ENCODE peak calls at places on chromosome 18, in four cellular contexts. R is NCI-H1092; Q is progenitor cell of endocrine pancreas; K is central memory CD8-positive, alpha-beta T cell. F is an unnamed sample.

GRCh38 chr18:32899819-32900218 is 127.0 kb upstream of the KLHL14 start:
- DNase-seq in R (no peak), Q (no peak), K (no peak), F (no peak)

GRCh38 chr18:23229472-23229871 is 94.2 kb downstream of the CABLES1 start:
- DNase-seq in R (no peak), Q (no peak), K (no peak), F (no peak)

GRCh38 chr18:22552899-22553460 is 135.3 kb upstream of the CTAGE1 start:
- DNase-seq in R (no peak), Q (no peak), K (no peak), F (no peak)

GRCh38 chr18:63342206-63342605 is 22.6 kb upstream of the BCL2 start:
- DNase-seq in R (no peak), Q (peak; percentile 13), K (no peak), F (no peak)

GRCh38 chr18:12304351-12305210 is 3.5 kb upstream of the TUBB6 start:
- DNase-seq in R (peak; percentile 35), Q (no peak), K (no peak), F (no peak)

GRCh38 chr18:76416935-76417334 is 78.1 kb downstream of the ZNF516 start:
- DNase-seq in R (no peak), Q (no peak), K (no peak), F (no peak)

GRCh38 chr18:63309422-63309821 is 10.1 kb downstream of the BCL2 start:
- DNase-seq in R (no peak), Q (no peak), K (no peak), F (no peak)

GRCh38 chr18:3525870-3526420 is 76.0 kb downstream of the TGIF1 start:
- DNase-seq in R (no peak), Q (no peak), K (no peak), F (no peak)

GRCh38 chr18:77032121-77032758 is 100.3 kb downstream of the MBP start:
- DNase-seq in R (no peak), Q (no peak), K (no peak), F (no peak)

GRCh38 chr18:21383031-21383430 is 141.0 kb downstream of the GREB1L start:
- DNase-seq in R (no peak), Q (no peak), K (no peak), F (no peak)

GRCh38 chr18:53385889-53386288 is 838.6 kb downstream of the MBD2 start:
- DNase-seq in R (no peak), Q (no peak), K (no peak), F (no peak)

GRCh38 chr18:80086281-80086680 is 22.8 kb upstream of the ADNP2 start:
- DNase-seq in R (no peak), Q (no peak), K (no peak), F (no peak)

GRCh38 chr18:74370163-74370562 is 54.5 kb downstream of the C18orf63 start:
- DNase-seq in R (no peak), Q (no peak), K (no peak), F (no peak)

GRCh38 chr18:9474103-9474982 is 970 bp upstream of the RALBP1 start:
- DNase-seq in R (no peak), Q (no peak), K (no peak), F (no peak)

GRCh38 chr18:79698668-79699335 is 19.2 kb downstream of the CTDP1 start:
- DNase-seq in R (no peak), Q (no peak), K (no peak), F (no peak)

GRCh38 chr18:8081872-8082553 is 514.9 kb downstream of the PTPRM start:
- DNase-seq in R (no peak), Q (no peak), K (no peak), F (peak; percentile 74)

GRCh38 chr18:40868110-40868858 is 1086.8 kb upstream of the PIK3C3 start:
- DNase-seq in R (no peak), Q (no peak), K (no peak), F (no peak)

GRCh38 chr18:46660955-46661749 is 4.1 kb upstream of the LOXHD1 start:
- DNase-seq in R (no peak), Q (no peak), K (no peak), F (no peak)

GRCh38 chr18:50286391-50287027 is 983 bp downstream of the CXXC1 start:
- DNase-seq in R (no peak), Q (no peak), K (no peak), F (no peak)

GRCh38 chr18:62781893-62782292 is 66.6 kb downstream of the PHLPP1 start:
- DNase-seq in R (peak; percentile 10), Q (no peak), K (no peak), F (no peak)

GRCh38 chr18:58882681-58883080 is 18.0 kb downstream of the ZNF532 start:
- DNase-seq in R (no peak), Q (no peak), K (no peak), F (no peak)

GRCh38 chr18:79798346-79798998 is 734 bp downstream of the KCNG2 start:
- DNase-seq in R (no peak), Q (no peak), K (no peak), F (no peak)

GRCh38 chr18:6811816-6812215 is 82.3 kb downstream of the ARHGAP28 start:
- DNase-seq in R (no peak), Q (no peak), K (no peak), F (no peak)

GRCh38 chr18:3514312-3515216 is 64.6 kb downstream of the TGIF1 start:
- DNase-seq in R (no peak), Q (no peak), K (no peak), F (no peak)

GRCh38 chr18:63774511-63774910 is 707 bp upstream of the SERPINB7 start:
- DNase-seq in R (no peak), Q (no peak), K (no peak), F (no peak)

GRCh38 chr18:46477425-46478011 is 179.5 kb downstream of the LOXHD1 start:
- DNase-seq in R (peak; percentile 33), Q (no peak), K (no peak), F (no peak)

GRCh38 chr18:28728891-28729290 is 552.0 kb upstream of the CDH2 start:
- DNase-seq in R (no peak), Q (no peak), K (no peak), F (no peak)

GRCh38 chr18:2087877-2088673 is 483.2 kb downstream of the METTL4 start:
- DNase-seq in R (no peak), Q (no peak), K (no peak), F (no peak)

GRCh38 chr18:48230459-48231113 is 178.6 kb downstream of the ZBTB7C start:
- DNase-seq in R (peak; percentile 86), Q (peak; percentile 62), K (no peak), F (peak; percentile 15)

GRCh38 chr18:4544131-4544530 is 89.0 kb upstream of the DLGAP1 start:
- DNase-seq in R (no peak), Q (no peak), K (no peak), F (no peak)